ENCODE peak calls at places on chromosome 5, in ten cellular contexts. B, P, K, G, C, O, Z, R, D and L are unnamed samples.

GRCh38 chr5:135915466-135916001 is 19.9 kb upstream of the IL9 start:
- DNase-seq in P (no peak), C (no peak), D (no peak), Z (no peak), K (no peak), B (no peak), R (no peak), O (no peak), G (no peak), L (no peak)

GRCh38 chr5:172420215-172420934 is 34.0 kb downstream of the SH3PXD2B start:
- DNase-seq in O (peak), G (no peak), K (peak), D (peak), B (no peak), P (peak), C (peak), Z (no peak), R (peak), L (no peak)

GRCh38 chr5:635321-636055 is 23.3 kb downstream of the CEP72 start:
- DNase-seq in R (no peak), G (no peak), C (no peak), P (no peak), Z (no peak), K (no peak), O (no peak), D (no peak), B (no peak), L (no peak)

GRCh38 chr5:147204576-147204975 is 30.2 kb upstream of the STK32A start:
- DNase-seq in K (no peak), R (no peak), O (no peak), Z (no peak), B (no peak), G (no peak), D (no peak), P (no peak), C (no peak), L (no peak)

GRCh38 chr5:148314187-148314586 is 2.0 kb downstream of the SPINK7 start:
- DNase-seq in G (no peak), D (no peak), B (no peak), C (no peak), O (no peak), P (no peak), K (no peak), Z (no peak), R (no peak), L (no peak)

GRCh38 chr5:128241071-128241695 is 157.6 kb downstream of the SLC12A2 start:
- DNase-seq in R (no peak), P (no peak), C (no peak), D (no peak), K (no peak), O (no peak), Z (no peak), B (no peak), G (no peak), L (no peak)

GRCh38 chr5:78706825-78707224 is 58.3 kb upstream of the LHFPL2 start:
- DNase-seq in G (no peak), O (no peak), B (no peak), P (peak), C (no peak), R (no peak), K (no peak), D (no peak), Z (no peak), L (no peak)

GRCh38 chr5:159208508-159209437 is 580 bp downstream of the RNF145 start:
- DNase-seq in C (peak), Z (peak), P (no peak), B (peak), K (no peak), O (no peak), R (peak), D (peak), G (peak), L (peak)

GRCh38 chr5:172490739-172491461 is 36.6 kb upstream of the SH3PXD2B start:
- DNase-seq in Z (no peak), G (no peak), C (no peak), D (no peak), O (no peak), K (no peak), P (no peak), B (no peak), R (no peak), L (no peak)

GRCh38 chr5:143217804-143218160 is 185.7 kb downstream of the NR3C1 start:
- DNase-seq in B (no peak), K (no peak), O (no peak), G (no peak), C (no peak), P (no peak), D (no peak), R (no peak), Z (no peak), L (no peak)

GRCh38 chr5:172188893-172189692 is 1.1 kb upstream of the STK10 start:
- DNase-seq in G (no peak), R (no peak), D (no peak), C (no peak), K (no peak), O (no peak), P (peak), B (peak), Z (no peak), L (peak)

GRCh38 chr5:157126-157715 is 34.1 kb upstream of the LRRC14B start:
- DNase-seq in R (no peak), D (no peak), Z (no peak), G (no peak), P (no peak), O (no peak), C (no peak), K (no peak), B (no peak), L (no peak)

GRCh38 chr5:158861366-158861765 is 238.3 kb downstream of the EBF1 start:
- DNase-seq in B (no peak), Z (no peak), R (no peak), O (no peak), G (no peak), K (no peak), D (no peak), C (no peak), P (no peak), L (peak)

GRCh38 chr5:141701341-141702119 is 19.5 kb upstream of the ARAP3 start:
- DNase-seq in R (no peak), K (no peak), O (no peak), P (no peak), Z (peak), C (no peak), D (no peak), B (no peak), G (no peak), L (no peak)

GRCh38 chr5:39323542-39323941 is 40.8 kb downstream of the C9 start:
- DNase-seq in Z (no peak), B (no peak), P (no peak), R (no peak), D (no peak), C (no peak), K (no peak), O (no peak), G (no peak), L (no peak)

GRCh38 chr5:125481506-125482455 is 735.3 kb upstream of the ZNF608 start:
- DNase-seq in D (no peak), B (no peak), K (no peak), R (no peak), C (no peak), O (no peak), G (peak), P (no peak), Z (no peak), L (no peak)

GRCh38 chr5:37836173-37837100 is 3.4 kb downstream of the GDNF start:
- DNase-seq in R (peak), B (peak), C (no peak), Z (peak), D (no peak), P (no peak), K (no peak), G (no peak), O (no peak), L (peak)

GRCh38 chr5:124297826-124298225 is 448.6 kb downstream of the ZNF608 start:
- DNase-seq in O (no peak), K (no peak), D (no peak), B (no peak), P (no peak), Z (no peak), C (no peak), R (no peak), G (no peak), L (no peak)

GRCh38 chr5:157511656-157512644 is 51.9 kb downstream of the NIPAL4 start:
- DNase-seq in O (peak), B (no peak), K (peak), R (no peak), D (peak), G (no peak), Z (no peak), P (peak), C (no peak), L (peak)

GRCh38 chr5:14705556-14705955 is 41.0 kb downstream of the OTULIN start:
- DNase-seq in K (no peak), D (no peak), Z (no peak), P (no peak), R (no peak), O (no peak), B (no peak), C (no peak), G (no peak), L (no peak)

GRCh38 chr5:144003636-144004035 is 166.8 kb downstream of the YIPF5 start:
- DNase-seq in B (no peak), O (no peak), G (no peak), K (no peak), D (no peak), R (no peak), C (no peak), P (no peak), Z (no peak), L (no peak)

GRCh38 chr5:120817044-120817985 is 353.2 kb downstream of the PRR16 start:
- DNase-seq in O (no peak), B (no peak), R (no peak), D (no peak), Z (no peak), K (no peak), P (no peak), G (no peak), C (peak), L (peak)

GRCh38 chr5:14801792-14802191 is 69.8 kb downstream of the ANKH start:
- DNase-seq in G (no peak), R (no peak), Z (no peak), C (no peak), O (no peak), P (no peak), D (no peak), B (no peak), K (no peak), L (no peak)

GRCh38 chr5:81216152-81216551 is 17.0 kb upstream of the CKMT2 start:
- DNase-seq in O (no peak), P (no peak), D (no peak), C (no peak), K (no peak), R (no peak), G (no peak), B (no peak), Z (no peak), L (no peak)

GRCh38 chr5:154097031-154097430 is 58.3 kb downstream of the MFAP3 start:
- DNase-seq in D (no peak), G (no peak), C (no peak), O (no peak), P (no peak), B (peak), K (no peak), Z (no peak), R (no peak), L (peak)

GRCh38 chr5:142904421-142904820 is 134.2 kb downstream of the ARHGAP26 start:
- DNase-seq in Z (no peak), P (no peak), C (no peak), O (no peak), K (no peak), R (no peak), B (no peak), G (no peak), D (no peak), L (no peak)

GRCh38 chr5:178078197-178078995 is 34.9 kb upstream of the N4BP3 start:
- DNase-seq in K (peak), B (no peak), G (no peak), R (no peak), D (no peak), P (no peak), O (peak), C (no peak), Z (no peak), L (no peak)

GRCh38 chr5:150152636-150153462 is 2.8 kb downstream of the PDGFRB start:
- DNase-seq in P (no peak), B (no peak), K (no peak), O (no peak), C (no peak), R (no peak), G (no peak), Z (no peak), D (no peak), L (no peak)

GRCh38 chr5:134432174-134432573 is 20.5 kb upstream of the CDKN2AIPNL start:
- DNase-seq in R (no peak), Z (no peak), C (no peak), D (no peak), O (no peak), B (no peak), P (no peak), K (no peak), G (no peak), L (no peak)